ENCODE peak calls at places on chromosomes 3 and 15, in eight cellular contexts. One of them, this sample, is unnamed.

GRCh38 chr3:105537371-105538075 is 170.8 kb downstream of the ALCAM start:
- DNase-seq in CD4-positive, alpha-beta memory T cell: no peak
- DNase-seq in OCI-LY7: no peak
- DNase-seq in psoas muscle: no peak
- DNase-seq in pancreas: no peak
- DNase-seq in ovary: no peak
- DNase-seq in CD8-positive, alpha-beta T cell: no peak
- DNase-seq in esophagus squamous epithelium: no peak
- DNase-seq in this sample: no peak

GRCh38 chr3:155934215-155934614 is 63.8 kb downstream of the GMPS start:
- DNase-seq in ovary: no peak
- DNase-seq in pancreas: no peak
- DNase-seq in OCI-LY7: no peak
- DNase-seq in CD4-positive, alpha-beta memory T cell: no peak
- DNase-seq in psoas muscle: no peak
- DNase-seq in esophagus squamous epithelium: no peak
- DNase-seq in CD8-positive, alpha-beta T cell: no peak
- DNase-seq in this sample: no peak

GRCh38 chr3:135055449-135055848 is 260.4 kb downstream of the EPHB1 start:
- DNase-seq in pancreas: no peak
- DNase-seq in CD8-positive, alpha-beta T cell: no peak
- DNase-seq in esophagus squamous epithelium: no peak
- DNase-seq in ovary: no peak
- DNase-seq in psoas muscle: no peak
- DNase-seq in OCI-LY7: no peak
- DNase-seq in CD4-positive, alpha-beta memory T cell: no peak
- DNase-seq in this sample: no peak

GRCh38 chr3:49657208-49657915 is 16.8 kb upstream of the APEH start:
- DNase-seq in CD8-positive, alpha-beta T cell: no peak
- DNase-seq in psoas muscle: no peak
- DNase-seq in OCI-LY7: no peak
- DNase-seq in ovary: no peak
- DNase-seq in pancreas: no peak
- DNase-seq in CD4-positive, alpha-beta memory T cell: no peak
- DNase-seq in esophagus squamous epithelium: no peak
- DNase-seq in this sample: no peak

GRCh38 chr15:77642019-77642418 is 9.3 kb upstream of the LINGO1 start:
- DNase-seq in psoas muscle: no peak
- DNase-seq in ovary: no peak
- DNase-seq in CD4-positive, alpha-beta memory T cell: no peak
- DNase-seq in pancreas: no peak
- DNase-seq in CD8-positive, alpha-beta T cell: no peak
- DNase-seq in esophagus squamous epithelium: no peak
- DNase-seq in OCI-LY7: no peak
- DNase-seq in this sample: no peak

GRCh38 chr3:49671291-49672288 is 2.6 kb upstream of the APEH start:
- DNase-seq in CD8-positive, alpha-beta T cell: peak; percentile 38
- DNase-seq in psoas muscle: peak; percentile 82
- DNase-seq in esophagus squamous epithelium: no peak
- DNase-seq in OCI-LY7: peak; percentile 78
- DNase-seq in pancreas: peak; percentile 74
- DNase-seq in ovary: no peak
- DNase-seq in CD4-positive, alpha-beta memory T cell: peak; percentile 69
- DNase-seq in this sample: peak; percentile 86

GRCh38 chr3:74631341-74631740 is 16.9 kb upstream of the CNTN3 start:
- DNase-seq in CD8-positive, alpha-beta T cell: no peak
- DNase-seq in pancreas: no peak
- DNase-seq in CD4-positive, alpha-beta memory T cell: no peak
- DNase-seq in esophagus squamous epithelium: no peak
- DNase-seq in ovary: no peak
- DNase-seq in OCI-LY7: no peak
- DNase-seq in psoas muscle: no peak
- DNase-seq in this sample: no peak

GRCh38 chr15:53072077-53072476 is 281.9 kb upstream of the ONECUT1 start:
- DNase-seq in CD8-positive, alpha-beta T cell: no peak
- DNase-seq in ovary: no peak
- DNase-seq in esophagus squamous epithelium: no peak
- DNase-seq in CD4-positive, alpha-beta memory T cell: no peak
- DNase-seq in psoas muscle: no peak
- DNase-seq in OCI-LY7: peak; percentile 33
- DNase-seq in pancreas: peak; percentile 97
- DNase-seq in this sample: no peak

GRCh38 chr3:118239253-118239652 is 795.4 kb downstream of the IGSF11 start:
- DNase-seq in OCI-LY7: no peak
- DNase-seq in pancreas: no peak
- DNase-seq in esophagus squamous epithelium: no peak
- DNase-seq in CD8-positive, alpha-beta T cell: no peak
- DNase-seq in CD4-positive, alpha-beta memory T cell: no peak
- DNase-seq in ovary: no peak
- DNase-seq in psoas muscle: no peak
- DNase-seq in this sample: no peak

GRCh38 chr3:71160800-71161546 is 422.6 kb downstream of the FOXP1 start:
- DNase-seq in esophagus squamous epithelium: no peak
- DNase-seq in CD4-positive, alpha-beta memory T cell: no peak
- DNase-seq in ovary: no peak
- DNase-seq in psoas muscle: no peak
- DNase-seq in OCI-LY7: peak; percentile 11
- DNase-seq in CD8-positive, alpha-beta T cell: no peak
- DNase-seq in pancreas: no peak
- DNase-seq in this sample: no peak

GRCh38 chr3:160187288-160187687 is 37.9 kb upstream of the C3orf80 start:
- DNase-seq in psoas muscle: no peak
- DNase-seq in CD8-positive, alpha-beta T cell: no peak
- DNase-seq in OCI-LY7: no peak
- DNase-seq in CD4-positive, alpha-beta memory T cell: no peak
- DNase-seq in ovary: no peak
- DNase-seq in esophagus squamous epithelium: no peak
- DNase-seq in pancreas: no peak
- DNase-seq in this sample: no peak

GRCh38 chr3:158696618-158697017 is 24.2 kb upstream of the LXN start:
- DNase-seq in CD8-positive, alpha-beta T cell: no peak
- DNase-seq in pancreas: no peak
- DNase-seq in ovary: no peak
- DNase-seq in esophagus squamous epithelium: no peak
- DNase-seq in OCI-LY7: no peak
- DNase-seq in CD4-positive, alpha-beta memory T cell: no peak
- DNase-seq in psoas muscle: no peak
- DNase-seq in this sample: no peak

GRCh38 chr15:39969871-39970270 is 36.0 kb downstream of the EIF2AK4 start:
- DNase-seq in CD8-positive, alpha-beta T cell: no peak
- DNase-seq in ovary: no peak
- DNase-seq in CD4-positive, alpha-beta memory T cell: no peak
- DNase-seq in OCI-LY7: no peak
- DNase-seq in pancreas: no peak
- DNase-seq in esophagus squamous epithelium: no peak
- DNase-seq in psoas muscle: peak; percentile 62
- DNase-seq in this sample: peak; percentile 82

GRCh38 chr15:89740137-89740536 is 10.9 kb downstream of the MESP1 start:
- DNase-seq in ovary: peak; percentile 37
- DNase-seq in CD4-positive, alpha-beta memory T cell: peak; percentile 64
- DNase-seq in esophagus squamous epithelium: no peak
- DNase-seq in OCI-LY7: peak; percentile 79
- DNase-seq in pancreas: no peak
- DNase-seq in psoas muscle: no peak
- DNase-seq in CD8-positive, alpha-beta T cell: no peak
- DNase-seq in this sample: no peak

GRCh38 chr3:138296639-138297038 is 33.0 kb downstream of the NME9 start:
- DNase-seq in pancreas: no peak
- DNase-seq in CD8-positive, alpha-beta T cell: no peak
- DNase-seq in OCI-LY7: peak; percentile 44
- DNase-seq in psoas muscle: no peak
- DNase-seq in CD4-positive, alpha-beta memory T cell: no peak
- DNase-seq in esophagus squamous epithelium: no peak
- DNase-seq in ovary: no peak
- DNase-seq in this sample: no peak

GRCh38 chr3:56890448-56891083 is 88.8 kb upstream of the ARHGEF3 start:
- DNase-seq in OCI-LY7: no peak
- DNase-seq in esophagus squamous epithelium: no peak
- DNase-seq in CD4-positive, alpha-beta memory T cell: peak; percentile 55
- DNase-seq in pancreas: no peak
- DNase-seq in CD8-positive, alpha-beta T cell: no peak
- DNase-seq in psoas muscle: no peak
- DNase-seq in ovary: no peak
- DNase-seq in this sample: no peak

GRCh38 chr3:72665701-72666443 is 182.4 kb downstream of the SHQ1 start:
- DNase-seq in OCI-LY7: peak; percentile 67
- DNase-seq in psoas muscle: no peak
- DNase-seq in ovary: no peak
- DNase-seq in pancreas: no peak
- DNase-seq in esophagus squamous epithelium: no peak
- DNase-seq in CD8-positive, alpha-beta T cell: peak; percentile 22
- DNase-seq in CD4-positive, alpha-beta memory T cell: peak; percentile 45
- DNase-seq in this sample: no peak

DNA sequence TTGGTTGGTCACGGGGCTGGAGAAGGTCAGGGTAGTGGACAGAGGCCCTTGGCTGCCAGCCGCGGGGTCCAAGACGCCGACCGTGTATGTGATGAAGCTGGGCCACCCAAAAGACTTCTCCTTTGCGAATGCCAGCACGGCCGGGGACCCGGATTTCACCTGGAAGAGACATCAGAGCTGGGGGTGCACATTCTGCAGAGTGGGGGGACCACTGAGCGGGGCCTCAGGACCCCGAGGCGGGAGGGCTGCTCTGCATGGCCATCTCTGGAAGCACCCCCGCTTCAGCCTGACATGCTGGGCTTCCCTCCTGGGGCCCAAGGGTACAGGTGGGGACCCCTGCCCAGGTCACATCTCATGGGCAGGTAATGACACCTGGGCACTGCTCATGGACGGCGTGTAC is 100.3 kb downstream of the NUP210 start:
- DNase-seq in OCI-LY7: no peak
- DNase-seq in CD8-positive, alpha-beta T cell: no peak
- DNase-seq in pancreas: no peak
- DNase-seq in psoas muscle: no peak
- DNase-seq in esophagus squamous epithelium: no peak
- DNase-seq in ovary: no peak
- DNase-seq in CD4-positive, alpha-beta memory T cell: no peak
- DNase-seq in this sample: no peak
- H3K36me3 ChIP-seq in OCI-LY7: peaks cover 97% of the 10 kb centered on the region
- H3K36me3 ChIP-seq in CD8-positive, alpha-beta T cell: peaks cover 83% of the 10 kb centered on the region
- H3K36me3 ChIP-seq in pancreas: peaks cover 9% of the 10 kb centered on the region
- H3K36me3 ChIP-seq in psoas muscle: no peaks in the 10 kb centered on the region
- H3K36me3 ChIP-seq in esophagus squamous epithelium: peaks cover under 1% of the 10 kb centered on the region
- H3K36me3 ChIP-seq in ovary: no peaks in the 10 kb centered on the region
- H3K36me3 ChIP-seq in CD4-positive, alpha-beta memory T cell: peaks cover 91% of the 10 kb centered on the region
- H3K36me3 ChIP-seq in this sample: no peaks in the 10 kb centered on the region

GRCh38 chr3:177039875-177040274 is 157.4 kb downstream of the TBL1XR1 start:
- DNase-seq in OCI-LY7: no peak
- DNase-seq in esophagus squamous epithelium: no peak
- DNase-seq in psoas muscle: no peak
- DNase-seq in CD8-positive, alpha-beta T cell: no peak
- DNase-seq in CD4-positive, alpha-beta memory T cell: no peak
- DNase-seq in ovary: no peak
- DNase-seq in pancreas: no peak
- DNase-seq in this sample: no peak
- H3K36me3 ChIP-seq in OCI-LY7: peaks cover 96% of the 10 kb centered on the region
- H3K36me3 ChIP-seq in esophagus squamous epithelium: peaks cover 11% of the 10 kb centered on the region
- H3K36me3 ChIP-seq in psoas muscle: no peaks in the 10 kb centered on the region
- H3K36me3 ChIP-seq in CD8-positive, alpha-beta T cell: peaks cover 19% of the 10 kb centered on the region
- H3K36me3 ChIP-seq in CD4-positive, alpha-beta memory T cell: peaks cover 20% of the 10 kb centered on the region
- H3K36me3 ChIP-seq in ovary: no peaks in the 10 kb centered on the region
- H3K36me3 ChIP-seq in pancreas: no peaks in the 10 kb centered on the region
- H3K36me3 ChIP-seq in this sample: peaks cover 4% of the 10 kb centered on the region

GRCh38 chr15:78927077-78927790 is 17.6 kb downstream of the CTSH start:
- DNase-seq in esophagus squamous epithelium: no peak
- DNase-seq in ovary: no peak
- DNase-seq in CD8-positive, alpha-beta T cell: no peak
- DNase-seq in psoas muscle: no peak
- DNase-seq in OCI-LY7: no peak
- DNase-seq in pancreas: no peak
- DNase-seq in CD4-positive, alpha-beta memory T cell: no peak
- DNase-seq in this sample: peak; percentile 63
- H3K36me3 ChIP-seq in esophagus squamous epithelium: peaks cover 8% of the 10 kb centered on the region
- H3K36me3 ChIP-seq in ovary: no peaks in the 10 kb centered on the region
- H3K36me3 ChIP-seq in CD8-positive, alpha-beta T cell: no peaks in the 10 kb centered on the region
- H3K36me3 ChIP-seq in psoas muscle: no peaks in the 10 kb centered on the region
- H3K36me3 ChIP-seq in OCI-LY7: peaks cover 13% of the 10 kb centered on the region
- H3K36me3 ChIP-seq in pancreas: peaks cover 7% of the 10 kb centered on the region
- H3K36me3 ChIP-seq in CD4-positive, alpha-beta memory T cell: peaks cover 20% of the 10 kb centered on the region
- H3K36me3 ChIP-seq in this sample: peaks cover 7% of the 10 kb centered on the region

GRCh38 chr3:47613723-47614122 is 35.1 kb upstream of the CSPG5 start:
- DNase-seq in CD8-positive, alpha-beta T cell: no peak
- DNase-seq in pancreas: peak; percentile 46
- DNase-seq in psoas muscle: no peak
- DNase-seq in CD4-positive, alpha-beta memory T cell: no peak
- DNase-seq in OCI-LY7: peak; percentile 37
- DNase-seq in ovary: no peak
- DNase-seq in esophagus squamous epithelium: no peak
- DNase-seq in this sample: no peak

GRCh38 chr3:47612178-47612577 is 33.5 kb upstream of the CSPG5 start:
- DNase-seq in ovary: no peak
- DNase-seq in esophagus squamous epithelium: no peak
- DNase-seq in CD4-positive, alpha-beta memory T cell: no peak
- DNase-seq in psoas muscle: no peak
- DNase-seq in OCI-LY7: no peak
- DNase-seq in CD8-positive, alpha-beta T cell: no peak
- DNase-seq in pancreas: no peak
- DNase-seq in this sample: no peak

GRCh38 chr3:47612879-47613278 is 34.2 kb upstream of the CSPG5 start:
- DNase-seq in pancreas: no peak
- DNase-seq in ovary: no peak
- DNase-seq in CD8-positive, alpha-beta T cell: no peak
- DNase-seq in CD4-positive, alpha-beta memory T cell: no peak
- DNase-seq in esophagus squamous epithelium: no peak
- DNase-seq in OCI-LY7: no peak
- DNase-seq in psoas muscle: no peak
- DNase-seq in this sample: no peak

GRCh38 chr3:47610572-47610971 is 31.9 kb upstream of the CSPG5 start:
- DNase-seq in esophagus squamous epithelium: no peak
- DNase-seq in ovary: no peak
- DNase-seq in psoas muscle: no peak
- DNase-seq in CD4-positive, alpha-beta memory T cell: no peak
- DNase-seq in pancreas: no peak
- DNase-seq in CD8-positive, alpha-beta T cell: no peak
- DNase-seq in OCI-LY7: no peak
- DNase-seq in this sample: no peak

GRCh38 chr3:47611577-47611976 is 32.9 kb upstream of the CSPG5 start:
- DNase-seq in ovary: no peak
- DNase-seq in psoas muscle: no peak
- DNase-seq in esophagus squamous epithelium: no peak
- DNase-seq in pancreas: no peak
- DNase-seq in CD8-positive, alpha-beta T cell: no peak
- DNase-seq in CD4-positive, alpha-beta memory T cell: no peak
- DNase-seq in OCI-LY7: no peak
- DNase-seq in this sample: no peak
- H3K36me3 ChIP-seq in ovary: no peaks in the 10 kb centered on the region
- H3K36me3 ChIP-seq in psoas muscle: no peaks in the 10 kb centered on the region
- H3K36me3 ChIP-seq in esophagus squamous epithelium: peaks cover 19% of the 10 kb centered on the region
- H3K36me3 ChIP-seq in pancreas: no peaks in the 10 kb centered on the region
- H3K36me3 ChIP-seq in CD8-positive, alpha-beta T cell: peaks cover 15% of the 10 kb centered on the region
- H3K36me3 ChIP-seq in CD4-positive, alpha-beta memory T cell: peaks cover 31% of the 10 kb centered on the region
- H3K36me3 ChIP-seq in OCI-LY7: peaks cover 96% of the 10 kb centered on the region
- H3K36me3 ChIP-seq in this sample: peaks cover 3% of the 10 kb centered on the region

GRCh38 chr3:130932979-130933378 is 39.1 kb downstream of the ATP2C1 start:
- DNase-seq in esophagus squamous epithelium: no peak
- DNase-seq in psoas muscle: no peak
- DNase-seq in OCI-LY7: no peak
- DNase-seq in CD8-positive, alpha-beta T cell: no peak
- DNase-seq in ovary: no peak
- DNase-seq in CD4-positive, alpha-beta memory T cell: no peak
- DNase-seq in pancreas: no peak
- DNase-seq in this sample: no peak
- H3K36me3 ChIP-seq in esophagus squamous epithelium: no peaks in the 10 kb centered on the region
- H3K36me3 ChIP-seq in psoas muscle: no peaks in the 10 kb centered on the region
- H3K36me3 ChIP-seq in OCI-LY7: peaks cover 59% of the 10 kb centered on the region
- H3K36me3 ChIP-seq in CD8-positive, alpha-beta T cell: peaks cover 9% of the 10 kb centered on the region
- H3K36me3 ChIP-seq in ovary: no peaks in the 10 kb centered on the region
- H3K36me3 ChIP-seq in CD4-positive, alpha-beta memory T cell: peaks cover 4% of the 10 kb centered on the region
- H3K36me3 ChIP-seq in pancreas: no peaks in the 10 kb centered on the region
- H3K36me3 ChIP-seq in this sample: no peaks in the 10 kb centered on the region

GRCh38 chr15:78904599-78905358 is 32.1 kb downstream of the MORF4L1 start:
- DNase-seq in CD8-positive, alpha-beta T cell: no peak
- DNase-seq in psoas muscle: no peak
- DNase-seq in CD4-positive, alpha-beta memory T cell: no peak
- DNase-seq in OCI-LY7: no peak
- DNase-seq in pancreas: no peak
- DNase-seq in esophagus squamous epithelium: no peak
- DNase-seq in ovary: no peak
- DNase-seq in this sample: no peak
- H3K36me3 ChIP-seq in CD8-positive, alpha-beta T cell: peaks cover 42% of the 10 kb centered on the region
- H3K36me3 ChIP-seq in psoas muscle: no peaks in the 10 kb centered on the region
- H3K36me3 ChIP-seq in CD4-positive, alpha-beta memory T cell: peaks cover 58% of the 10 kb centered on the region
- H3K36me3 ChIP-seq in OCI-LY7: peaks cover 96% of the 10 kb centered on the region
- H3K36me3 ChIP-seq in pancreas: peaks cover 25% of the 10 kb centered on the region
- H3K36me3 ChIP-seq in esophagus squamous epithelium: peaks cover 35% of the 10 kb centered on the region
- H3K36me3 ChIP-seq in ovary: no peaks in the 10 kb centered on the region
- H3K36me3 ChIP-seq in this sample: peaks cover 10% of the 10 kb centered on the region

This sample was measured in aorta.